ENCODE peak calls at places on chromosome 5, in ten cellular contexts. T is NCI-H774; L is cerebellar nuclear complex; O is GM04503; I is iPS DF 6.9; A is astrocyte of the hippocampus; E is cardiac muscle cell; W is activated CD4-positive, alpha-beta T cell treated with anti-CD3 and anti-CD28 coated beads, Interleukin-2, amount 50 U/mL, for 1 hour; N is upper lobe of right lung; F is pancreas. M is an unnamed sample.

GRCh38 chr5:2755811-2756210 is 4.3 kb upstream of the IRX2 start:
- DNase-seq in T (no peak), L (no peak), O (no peak), I (no peak), A (no peak), E (no peak), W (no peak), N (no peak), F (no peak), M (no peak)

GRCh38 chr5:102581011-102581410 is 82.2 kb upstream of the SLCO6A1 start:
- DNase-seq in T (no peak), L (no peak), O (no peak), I (no peak), A (peak), E (no peak), W (no peak), N (no peak), F (no peak), M (no peak)

GRCh38 chr5:43369651-43370050 is 42.5 kb downstream of the CCL28 start:
- DNase-seq in T (no peak), L (no peak), O (peak), I (no peak), A (no peak), E (no peak), W (no peak), N (no peak), F (no peak), M (no peak)

GRCh38 chr5:4083591-4084337 is 488.1 kb downstream of the IRX1 start:
- DNase-seq in T (no peak), L (no peak), O (no peak), I (no peak), A (no peak), E (no peak), W (no peak), N (no peak), F (no peak), M (no peak)

GRCh38 chr5:139660916-139661814 is 13.0 kb downstream of the CXXC5 start:
- DNase-seq in T (no peak), L (no peak), O (peak), I (no peak), A (peak), E (peak), W (no peak), N (peak), F (peak), M (peak)

GRCh38 chr5:1793301-1793740 is 6.3 kb downstream of the MRPL36 start:
- DNase-seq in T (no peak), L (no peak), O (no peak), I (no peak), A (no peak), E (peak), W (no peak), N (no peak), F (no peak), M (peak)

GRCh38 chr5:122183098-122183794 is 53.9 kb downstream of the ZNF474 start:
- DNase-seq in T (no peak), L (no peak), O (peak), I (no peak), A (peak), E (peak), W (no peak), N (peak), F (peak), M (no peak)

GRCh38 chr5:168365581-168366081 is 74.2 kb downstream of the WWC1 start:
- DNase-seq in T (no peak), L (no peak), O (peak), I (no peak), A (no peak), E (peak), W (no peak), N (peak), F (peak), M (no peak)

GRCh38 chr5:103057208-103058130 is 62.5 kb downstream of the GIN1 start:
- DNase-seq in T (no peak), L (no peak), O (no peak), I (no peak), A (peak), E (peak), W (no peak), N (no peak), F (no peak), M (no peak)

GRCh38 chr5:156259618-156260017 is 67.3 kb upstream of the SGCD start:
- DNase-seq in T (no peak), L (no peak), O (no peak), I (no peak), A (no peak), E (no peak), W (no peak), N (no peak), F (no peak), M (no peak)